ENCODE peak calls at places on chromosomes 7 and 10, in five cellular contexts. B is GM20000; U is Peyer's patch; O is activated naive CD8-positive, alpha-beta T cell treated with anti-CD3 and anti-CD28 coated beads for 36 hours; Q is non-pigmented ciliary epithelial cell. W is an unnamed sample.

GRCh38 chr10:79052311-79053080 is 16.3 kb upstream of the ZMIZ1 start:
- DNase-seq in B (no peak), U (no peak), O (no peak), Q (no peak), W (no peak)

GRCh38 chr10:70960316-70960715 is 72.0 kb upstream of the PCBD1 start:
- DNase-seq in B (no peak), U (no peak), O (no peak), Q (no peak), W (no peak)

GRCh38 chr7:5699467-5699866 is 82.0 kb downstream of the RNF216 start:
- DNase-seq in B (no peak), U (no peak), O (no peak), Q (no peak), W (no peak)

GRCh38 chr10:96047004-96047649 is 3.7 kb downstream of the CCNJ start:
- DNase-seq in B (no peak), U (no peak), O (no peak), Q (no peak), W (no peak)

GRCh38 chr10:76017026-76017732 is 585.8 kb downstream of the LRMDA start:
- DNase-seq in B (no peak), U (no peak), O (no peak), Q (no peak), W (no peak)

GRCh38 chr7:150876817-150877526 is 24.7 kb downstream of the AOC1 start:
- DNase-seq in B (peak; percentile 68), U (peak; percentile 36), O (peak; percentile 18), Q (peak; percentile 10), W (no peak)

GRCh38 chr7:115561341-115562110 is 469.0 kb downstream of the TFEC start:
- DNase-seq in B (no peak), U (no peak), O (no peak), Q (peak; percentile 87), W (no peak)

GRCh38 chr7:12594122-12594897 is 23.8 kb downstream of the SCIN start:
- DNase-seq in B (no peak), U (no peak), O (no peak), Q (no peak), W (no peak)

GRCh38 chr10:86594535-86594934 is 59.8 kb upstream of the OPN4 start:
- DNase-seq in B (no peak), U (no peak), O (no peak), Q (no peak), W (no peak)

GRCh38 chr10:42753507-42754154 is 29.0 kb upstream of the BMS1 start:
- DNase-seq in B (peak; percentile 45), U (no peak), O (peak; percentile 26), Q (no peak), W (no peak)

GRCh38 chr7:27314111-27314510 is 71.5 kb downstream of the EVX1 start:
- DNase-seq in B (no peak), U (no peak), O (no peak), Q (no peak), W (no peak)

GRCh38 chr7:115059312-115059711 is 137.4 kb downstream of the MDFIC start:
- DNase-seq in B (no peak), U (no peak), O (no peak), Q (no peak), W (no peak)

GRCh38 chr10:48982584-48982983 is 42.9 kb upstream of the LRRC18 start:
- DNase-seq in B (no peak), U (no peak), O (no peak), Q (no peak), W (no peak)